ENCODE peak calls at places on chromosomes 2 and 18, in six cellular contexts. O is foreskin keratinocyte, N is PC-3, P is heart right ventricle, M is lower lobe of right lung, R is heart left ventricle. T is an unnamed sample.

GRCh38 chr18:13369756-13370510 is 151.4 kb downstream of the LDLRAD4 start:
- DNase-seq in O (no peak), N (no peak), P (no peak), M (no peak), R (no peak), T (no peak)

GRCh38 chr18:32899819-32900218 is 127.0 kb upstream of the KLHL14 start:
- DNase-seq in O (no peak), N (peak; percentile 3), P (no peak), M (no peak), R (no peak), T (no peak)

GRCh38 chr2:84904151-84904550 is 1.3 kb upstream of the TMSB10 start:
- DNase-seq in O (no peak), N (no peak), P (no peak), M (no peak), R (no peak), T (no peak)

GRCh38 chr2:119429225-119430000 is 2.2 kb upstream of the TMEM37 start:
- DNase-seq in O (peak; percentile 62), N (no peak), P (no peak), M (no peak), R (no peak), T (no peak)

GRCh38 chr2:98936917-98937351 is 909 bp upstream of the CRACDL start:
- DNase-seq in O (no peak), N (no peak), P (no peak), M (no peak), R (no peak), T (no peak)

GRCh38 chr2:16774980-16775963 is 109.6 kb upstream of the CYRIA start:
- DNase-seq in O (peak; percentile 23), N (no peak), P (no peak), M (no peak), R (no peak), T (no peak)

GRCh38 chr2:217573565-217573964 is 429.2 kb downstream of the TNS1 start:
- DNase-seq in O (peak; percentile 42), N (peak; percentile 64), P (no peak), M (no peak), R (no peak), T (no peak)

GRCh38 chr2:66447676-66448075 is 12.8 kb downstream of the MEIS1 start:
- DNase-seq in O (peak; percentile 57), N (no peak), P (no peak), M (no peak), R (no peak), T (no peak)

GRCh38 chr2:43818761-43819160 is 19.9 kb downstream of the ABCG5 start:
- DNase-seq in O (peak; percentile 7), N (peak; percentile 21), P (no peak), M (no peak), R (no peak), T (no peak)

GRCh38 chr2:154193246-154193645 is 321.5 kb downstream of the GALNT13 start:
- DNase-seq in O (no peak), N (no peak), P (no peak), M (no peak), R (no peak), T (no peak)
- H3K27ac ChIP-seq in O (no peak overlapping the region), N (no peak overlapping the region), P (no peak overlapping the region), M (no peak overlapping the region), R (no peak overlapping the region), T (no peak overlapping the region)

GRCh38 chr18:76422838-76423237 is 72.2 kb downstream of the ZNF516 start:
- DNase-seq in O (no peak), N (no peak), P (no peak), M (no peak), R (no peak), T (no peak)
- H3K27ac ChIP-seq in O (no peak overlapping the region), N (no peak overlapping the region), P (no peak overlapping the region), M (no peak overlapping the region), R (no peak overlapping the region), T (no peak overlapping the region)

GRCh38 chr2:58918138-58918537 is 677.0 kb upstream of the FANCL start:
- DNase-seq in O (no peak), N (no peak), P (no peak), M (no peak), R (no peak), T (no peak)
- H3K27ac ChIP-seq in O (no peak overlapping the region), N (no peak overlapping the region), P (no peak overlapping the region), M (no peak overlapping the region), R (no peak overlapping the region), T (no peak overlapping the region)

GRCh38 chr2:234691226-234691600 is 194.3 kb upstream of the ARL4C start:
- DNase-seq in O (no peak), N (no peak), P (no peak), M (no peak), R (no peak), T (no peak)

GRCh38 chr2:234689911-234690379 is 193.1 kb upstream of the ARL4C start:
- DNase-seq in O (no peak), N (no peak), P (no peak), M (no peak), R (no peak), T (no peak)

GRCh38 chr2:234691968-234692955 is 195.4 kb upstream of the ARL4C start:
- DNase-seq in O (no peak), N (no peak), P (no peak), M (no peak), R (no peak), T (no peak)

GRCh38 chr2:234687718-234688475 is 191.0 kb upstream of the ARL4C start:
- DNase-seq in O (no peak), N (no peak), P (no peak), M (no peak), R (no peak), T (no peak)

DNA sequence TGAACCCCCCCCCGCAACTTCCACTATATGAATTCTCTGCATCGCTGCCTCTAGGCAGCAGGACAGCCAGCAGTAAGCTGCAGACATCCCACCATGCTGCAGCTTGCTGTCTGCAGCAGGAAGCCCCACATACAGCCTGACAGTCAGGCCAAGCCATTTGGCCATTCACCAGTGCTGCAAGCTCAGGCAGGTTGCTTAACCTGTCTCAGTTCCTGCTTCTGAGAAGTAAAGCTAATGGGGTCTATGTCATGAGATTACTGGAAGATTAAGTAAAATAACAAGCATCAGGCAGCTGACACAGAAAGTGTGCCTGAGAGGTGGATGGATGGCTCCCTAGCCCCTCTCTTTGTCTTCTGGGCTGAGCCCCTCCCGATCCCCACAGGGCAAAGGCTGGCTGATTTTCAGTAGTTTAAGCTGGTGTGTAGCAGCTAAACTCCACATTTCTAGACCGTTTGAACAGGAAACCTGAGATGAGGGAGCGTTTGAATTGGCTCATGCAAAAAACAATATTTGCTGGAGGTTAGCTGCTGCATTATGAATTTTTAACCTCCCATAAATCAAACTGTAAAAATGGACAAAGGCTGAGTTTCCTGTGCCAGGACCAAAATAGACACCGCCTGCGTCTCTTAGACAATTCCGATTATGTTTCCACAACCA is 193.8 kb upstream of the ARL4C start:
- DNase-seq in O (peak; percentile 66), N (peak; percentile 67), P (no peak), M (no peak), R (no peak), T (no peak)
- H3K27ac ChIP-seq in O (peak overlapping the region; percentile 17), N (peak overlapping the region; percentile 58), P (peak overlapping the region; percentile 46), M (no peak overlapping the region), R (no peak overlapping the region), T (peak overlapping the region; percentile 47)

GRCh38 chr18:60950634-60951033 is 382.6 kb upstream of the CDH20 start:
- DNase-seq in O (no peak), N (no peak), P (no peak), M (no peak), R (no peak), T (no peak)
- H3K27ac ChIP-seq in O (no peak overlapping the region), N (no peak overlapping the region), P (no peak overlapping the region), M (no peak overlapping the region), R (no peak overlapping the region), T (no peak overlapping the region)

GRCh38 chr2:7728388-7728787 is 811.2 kb downstream of the RNF144A start:
- DNase-seq in O (no peak), N (no peak), P (no peak), M (no peak), R (no peak), T (no peak)
- H3K27ac ChIP-seq in O (no peak overlapping the region), N (no peak overlapping the region), P (no peak overlapping the region), M (no peak overlapping the region), R (no peak overlapping the region), T (no peak overlapping the region)

DNA sequence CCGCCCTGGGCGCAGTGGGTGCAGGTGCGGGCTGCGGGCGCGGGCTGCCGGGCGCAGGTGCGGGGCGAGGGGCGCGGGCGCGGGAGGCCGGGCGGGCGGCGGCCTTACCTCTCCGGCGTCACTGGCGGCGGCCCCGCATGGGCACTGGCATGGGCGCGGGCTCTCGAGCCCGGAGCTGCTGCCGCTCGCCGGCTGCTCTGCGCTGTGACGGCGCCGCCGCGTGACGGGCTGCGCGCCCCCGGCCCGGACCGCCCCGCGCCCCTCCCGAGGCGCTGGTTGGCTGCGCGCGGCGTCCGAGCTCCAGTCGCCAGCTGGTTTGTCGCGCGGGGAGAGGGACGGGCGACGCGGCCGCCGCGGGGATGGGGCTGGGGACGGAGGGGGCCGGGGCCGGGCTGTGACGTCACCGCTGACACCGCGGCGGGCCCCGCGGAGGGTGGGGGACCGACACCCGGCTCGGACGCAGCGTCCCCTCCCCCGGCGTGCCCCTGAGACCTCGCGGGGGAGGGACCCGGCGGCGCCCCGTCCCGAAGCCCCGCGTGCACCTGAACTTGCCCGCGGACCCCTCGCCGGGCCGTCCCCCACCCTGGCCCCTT is at the start of gene KIF1A:
- DNase-seq in O (no peak), N (no peak), P (no peak), M (no peak), R (no peak), T (no peak)
- H3K27ac ChIP-seq in O (no peak within 1 kb of the TSS), N (no peak within 1 kb of the TSS), P (no peak within 1 kb of the TSS), M (no peak within 1 kb of the TSS), R (no peak within 1 kb of the TSS), T (no peak within 1 kb of the TSS)